ENCODE peak calls at places on chromosomes 2 and 18, in ten cellular contexts. M is immature natural killer cell; W is right atrium auricular region; J is NCI-H524; Z is GM19239; N is Ammon's horn; V is EH; I is aorta; K is stimulated activated CD4-positive, alpha-beta T cell treated with anti-CD3 and anti-CD28 coated beads, TNF-alpha, amount 100 ng/mL, for 24 hours; D is MV-4-11. A is an unnamed sample.

GRCh38 chr2:234991793-234992192 is 40.0 kb downstream of the SH3BP4 start:
- DNase-seq in M (no peak), W (no peak), J (no peak), Z (no peak), N (no peak), V (no peak), I (peak), K (no peak), D (no peak), A (no peak)

GRCh38 chr2:112933261-112933660 is 22.3 kb downstream of the IL37 start:
- DNase-seq in M (no peak), W (peak), J (no peak), Z (no peak), N (no peak), V (no peak), I (no peak), K (no peak), D (no peak), A (no peak)

GRCh38 chr2:111662771-111663470 is 221.1 kb downstream of the ANAPC1 start:
- DNase-seq in M (no peak), W (no peak), J (no peak), Z (peak), N (no peak), V (peak), I (no peak), K (peak), D (no peak), A (no peak)

GRCh38 chr2:226903179-226903578 is 67.3 kb downstream of the RHBDD1 start:
- DNase-seq in M (no peak), W (no peak), J (no peak), Z (no peak), N (no peak), V (peak), I (no peak), K (no peak), D (no peak), A (no peak)

GRCh38 chr18:79801217-79801616 is 3.5 kb downstream of the KCNG2 start:
- DNase-seq in M (no peak), W (no peak), J (no peak), Z (no peak), N (no peak), V (no peak), I (peak), K (no peak), D (no peak), A (no peak)

GRCh38 chr18:61973273-61974115 is 80.7 kb upstream of the RNF152 start:
- DNase-seq in M (no peak), W (no peak), J (no peak), Z (no peak), N (no peak), V (no peak), I (no peak), K (no peak), D (no peak), A (no peak)

GRCh38 chr18:8615397-8616025 is 6.3 kb downstream of the RAB12 start:
- DNase-seq in M (no peak), W (no peak), J (peak), Z (no peak), N (peak), V (peak), I (no peak), K (no peak), D (peak), A (no peak)

GRCh38 chr2:179298666-179299065 is 34.0 kb upstream of the SESTD1 start:
- DNase-seq in M (peak), W (no peak), J (no peak), Z (no peak), N (no peak), V (no peak), I (no peak), K (no peak), D (no peak), A (no peak)

GRCh38 chr2:217017788-217018187 is 157.9 kb upstream of the TNP1 start:
- DNase-seq in M (no peak), W (no peak), J (no peak), Z (no peak), N (no peak), V (no peak), I (no peak), K (no peak), D (no peak), A (no peak)

GRCh38 chr2:36615214-36615613 is 17.2 kb upstream of the FEZ2 start:
- DNase-seq in M (no peak), W (no peak), J (no peak), Z (no peak), N (no peak), V (peak), I (no peak), K (no peak), D (no peak), A (no peak)

GRCh38 chr2:36356199-36356989 is 816 bp downstream of the CRIM1 start:
- DNase-seq in M (peak), W (no peak), J (peak), Z (peak), N (peak), V (peak), I (peak), K (peak), D (no peak), A (peak)